ENCODE peak calls at places on chromosomes 13 and 19, in four cellular contexts. V, I, U and G are unnamed samples.
A peak's percentile ranks its signal among the peaks of the same experiment; 100 is the strongest.

GRCh38 chr13:92573467-92574057 is 653.0 kb upstream of the GPC6 start:
- DNase-seq in V (peak; percentile 20), I (no peak), U (peak; percentile 55), G (peak; percentile 31)

GRCh38 chr19:10729406-10729805 is 11.5 kb downstream of the DNM2 start:
- DNase-seq in V (no peak), I (no peak), U (no peak), G (no peak)

GRCh38 chr13:34719060-34719875 is 222.8 kb upstream of the NBEA start:
- DNase-seq in V (no peak), I (no peak), U (no peak), G (no peak)

GRCh38 chr13:94173312-94173854 is 306.1 kb downstream of the DCT start:
- DNase-seq in V (no peak), I (no peak), U (no peak), G (no peak)

GRCh38 chr19:3707868-3708206 is 347 bp upstream of the TJP3 start:
- DNase-seq in V (no peak), I (no peak), U (no peak), G (no peak)

GRCh38 chr13:65417953-65418352 is 1812.2 kb downstream of the PCDH9 start:
- DNase-seq in V (no peak), I (no peak), U (no peak), G (no peak)

GRCh38 chr13:43356566-43356965 is 333.2 kb downstream of the DNAJC15 start:
- DNase-seq in V (no peak), I (no peak), U (no peak), G (no peak)

GRCh38 chr13:90416938-90417337 is 930.5 kb upstream of the MIR17HG start:
- DNase-seq in V (no peak), I (no peak), U (no peak), G (no peak)

GRCh38 chr13:30892966-30893365 is 13.1 kb upstream of the MEDAG start:
- DNase-seq in V (peak; percentile 91), I (no peak), U (peak; percentile 88), G (peak; percentile 73)

GRCh38 chr13:73715910-73716257 is 418.3 kb downstream of the KLF12 start:
- DNase-seq in V (no peak), I (no peak), U (peak; percentile 45), G (no peak)

GRCh38 chr19:43639507-43640423 is at the start of gene CADM4:
- DNase-seq in V (no peak), I (peak; percentile 60), U (no peak), G (peak; percentile 62)